ENCODE peak calls at places on chromosome 20, in ten cellular contexts. Q is PC-9; D is pancreas; Z is transverse colon; B is spleen; O is IMR-90; E is right lobe of liver; C is H1; N is CD8-positive, alpha-beta T cell; S is fibroblast of lung. A is an unnamed sample. For H3K36me3, the result is how much of the 10 kb centered on the place peaks cover.

GRCh38 chr20:25437153-25437581 is 29.7 kb downstream of the GINS1 start:
- DNase-seq in Q (no peak), D (no peak), Z (no peak), B (no peak), O (peak), E (no peak), C (peak), N (no peak), S (peak), A (no peak)

GRCh38 chr20:50794181-50794845 is 548 bp upstream of the BCAS4 start:
- DNase-seq in Q (no peak), D (no peak), Z (no peak), B (peak), O (no peak), E (no peak), C (no peak), N (no peak), S (no peak), A (no peak)

GRCh38 chr20:5729348-5729747 is 20.9 kb upstream of the SHLD1 start:
- DNase-seq in Q (peak), D (no peak), Z (no peak), B (no peak), O (peak), E (no peak), C (no peak), N (no peak), S (peak), A (no peak)

GRCh38 chr20:32440069-32440757 is 82.1 kb downstream of the ASXL1 start:
- DNase-seq in Q (no peak), D (no peak), Z (peak), B (no peak), O (no peak), E (peak), C (no peak), N (no peak), S (no peak), A (peak)

GRCh38 chr20:4961746-4962145 is 39.6 kb downstream of the SLC23A2 start:
- DNase-seq in Q (no peak), D (no peak), Z (no peak), B (no peak), O (peak), E (peak), C (no peak), N (peak), S (peak), A (no peak)

GRCh38 chr20:19274412-19275015 is 62.1 kb downstream of the SLC24A3 start:
- DNase-seq in Q (no peak), D (no peak), Z (no peak), B (no peak), O (no peak), E (no peak), C (no peak), N (no peak), S (peak), A (peak)

GRCh38 chr20:51388227-51388626 is 154.3 kb downstream of the NFATC2 start:
- DNase-seq in Q (peak), D (no peak), Z (no peak), B (no peak), O (peak), E (no peak), C (no peak), N (no peak), S (no peak), A (no peak)

GRCh38 chr20:56788041-56788670 is 159.1 kb downstream of the TFAP2C start:
- DNase-seq in Q (peak), D (no peak), Z (peak), B (peak), O (peak), E (peak), C (no peak), N (no peak), S (peak), A (no peak)

GRCh38 chr20:63417213-63418120 is 55.0 kb downstream of the KCNQ2 start:
- DNase-seq in Q (no peak), D (no peak), Z (no peak), B (no peak), O (no peak), E (no peak), C (no peak), N (no peak), S (no peak), A (no peak)

GRCh38 chr20:52004720-52005119 is 186.9 kb downstream of the ZFP64 start:
- DNase-seq in Q (peak), D (no peak), Z (no peak), B (no peak), O (peak), E (no peak), C (no peak), N (no peak), S (peak), A (no peak)

GRCh38 chr20:53070224-53070623 is 98.1 kb downstream of the TSHZ2 start:
- DNase-seq in Q (no peak), D (no peak), Z (no peak), B (no peak), O (no peak), E (no peak), C (no peak), N (no peak), S (no peak), A (no peak)

GRCh38 chr20:7696311-7696710 is 243.9 kb downstream of the HAO1 start:
- DNase-seq in Q (no peak), D (no peak), Z (no peak), B (no peak), O (no peak), E (no peak), C (no peak), N (no peak), S (no peak), A (no peak)

GRCh38 chr20:36162272-36162966 is 7.9 kb downstream of the EPB41L1 start:
- DNase-seq in Q (no peak), D (peak), Z (no peak), B (peak), O (peak), E (no peak), C (no peak), N (no peak), S (no peak), A (no peak)

GRCh38 chr20:137668-138131 is 4.7 kb upstream of the DEFB126 start:
- DNase-seq in Q (no peak), D (no peak), Z (no peak), B (no peak), O (no peak), E (no peak), C (no peak), N (no peak), S (no peak), A (no peak)

GRCh38 chr20:36919715-36920333 is 31.7 kb downstream of the SAMHD1 start:
- DNase-seq in Q (peak), D (no peak), Z (no peak), B (no peak), O (peak), E (no peak), C (no peak), N (peak), S (peak), A (no peak)

GRCh38 chr20:32885201-32885600 is 26.5 kb downstream of the EFCAB8 start:
- DNase-seq in Q (no peak), D (no peak), Z (no peak), B (no peak), O (no peak), E (no peak), C (no peak), N (no peak), S (no peak), A (no peak)

DNA sequence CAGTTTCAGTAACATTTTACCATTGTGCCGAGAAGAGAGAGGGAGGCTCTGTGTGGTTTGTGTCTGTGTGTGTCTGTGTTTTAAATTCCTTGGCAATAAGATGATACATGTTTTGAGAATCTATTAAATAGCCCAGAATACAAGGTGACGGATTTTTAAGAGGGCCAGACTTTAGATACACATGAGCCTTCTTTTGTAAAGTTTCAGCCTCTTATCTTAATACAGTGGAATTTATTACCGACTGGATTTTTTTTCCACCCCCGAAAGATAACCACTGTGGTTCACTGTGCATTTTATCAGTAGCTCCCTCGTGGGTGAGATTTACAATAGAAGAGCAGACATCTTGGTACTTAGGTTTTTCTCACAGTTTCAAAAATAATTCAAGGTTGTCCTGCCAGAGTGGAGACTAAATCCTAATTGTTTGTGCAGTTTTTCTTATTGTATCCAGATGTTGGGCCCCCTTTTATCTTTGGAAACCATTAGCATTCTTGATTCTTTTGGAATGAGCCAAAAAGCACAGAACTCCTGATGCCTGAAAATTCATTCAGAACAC is 49.9 kb downstream of the STK4 start:
- DNase-seq in Q (no peak), D (no peak), Z (no peak), B (no peak), O (peak), E (no peak), C (no peak), N (no peak), S (no peak), A (no peak)
- H3K36me3 ChIP-seq in Q (under half), D (under half), Z (under half), B (half or more), O (under half), E (under half), C (under half), N (under half), S (under half), A (under half)

GRCh38 chr20:23096073-23096472 is 9.9 kb upstream of the CD93 start:
- DNase-seq in Q (no peak), D (peak), Z (no peak), B (no peak), O (no peak), E (no peak), C (no peak), N (no peak), S (no peak), A (no peak)
- H3K36me3 ChIP-seq in Q (under half), D (under half), Z (under half), B (under half), O (under half), E (under half), C (under half), N (under half), S (under half), A (under half)

GRCh38 chr20:58208944-58209343 is 19.5 kb downstream of the ANKRD60 start:
- DNase-seq in Q (no peak), D (no peak), Z (no peak), B (no peak), O (no peak), E (no peak), C (no peak), N (no peak), S (no peak), A (no peak)

GRCh38 chr20:58209652-58210397 is 18.6 kb downstream of the ANKRD60 start:
- DNase-seq in Q (peak), D (peak), Z (peak), B (peak), O (peak), E (peak), C (peak), N (peak), S (peak), A (peak)

GRCh38 chr20:58213112-58213511 is 15.3 kb downstream of the ANKRD60 start:
- DNase-seq in Q (peak), D (no peak), Z (no peak), B (peak), O (no peak), E (no peak), C (no peak), N (no peak), S (no peak), A (no peak)

GRCh38 chr20:58212636-58213035 is 15.8 kb downstream of the ANKRD60 start:
- DNase-seq in Q (no peak), D (no peak), Z (no peak), B (peak), O (no peak), E (no peak), C (no peak), N (no peak), S (no peak), A (no peak)

GRCh38 chr20:58210398-58210747 is 18.1 kb downstream of the ANKRD60 start:
- DNase-seq in Q (no peak), D (no peak), Z (no peak), B (no peak), O (no peak), E (no peak), C (no peak), N (no peak), S (no peak), A (no peak)
- H3K36me3 ChIP-seq in Q (under half), D (under half), Z (under half), B (under half), O (under half), E (under half), C (under half), N (under half), S (under half), A (under half)

DNA sequence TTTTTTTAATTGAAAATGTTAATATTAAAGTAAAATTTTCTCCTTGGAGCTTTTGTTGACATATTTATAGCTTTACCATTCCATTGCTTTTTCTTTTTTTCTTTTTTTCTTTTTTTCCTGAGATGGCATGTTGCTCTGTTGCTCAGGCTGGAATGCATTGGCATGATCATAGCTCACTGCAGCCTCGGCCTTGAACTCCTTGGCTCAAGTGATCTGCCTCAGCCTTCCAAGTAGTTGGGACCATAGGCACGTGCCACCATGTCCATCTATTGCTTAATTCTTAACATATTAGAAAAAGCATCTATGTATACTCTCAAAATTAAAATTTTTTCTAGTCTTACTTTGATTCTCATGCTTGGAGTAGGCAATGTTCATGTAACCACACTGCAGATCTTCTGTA is 43.0 kb downstream of the RALGAPB start:
- DNase-seq in Q (peak), D (no peak), Z (no peak), B (no peak), O (no peak), E (no peak), C (no peak), N (no peak), S (no peak), A (no peak)
- H3K36me3 ChIP-seq in Q (under half), D (under half), Z (under half), B (half or more), O (under half), E (under half), C (under half), N (under half), S (under half), A (half or more)

GRCh38 chr20:1160991-1161390 is 23.8 kb downstream of the TMEM74B start:
- DNase-seq in Q (no peak), D (no peak), Z (no peak), B (no peak), O (no peak), E (no peak), C (no peak), N (no peak), S (no peak), A (no peak)
- H3K36me3 ChIP-seq in Q (under half), D (under half), Z (under half), B (half or more), O (under half), E (under half), C (under half), N (under half), S (under half), A (under half)

DNA sequence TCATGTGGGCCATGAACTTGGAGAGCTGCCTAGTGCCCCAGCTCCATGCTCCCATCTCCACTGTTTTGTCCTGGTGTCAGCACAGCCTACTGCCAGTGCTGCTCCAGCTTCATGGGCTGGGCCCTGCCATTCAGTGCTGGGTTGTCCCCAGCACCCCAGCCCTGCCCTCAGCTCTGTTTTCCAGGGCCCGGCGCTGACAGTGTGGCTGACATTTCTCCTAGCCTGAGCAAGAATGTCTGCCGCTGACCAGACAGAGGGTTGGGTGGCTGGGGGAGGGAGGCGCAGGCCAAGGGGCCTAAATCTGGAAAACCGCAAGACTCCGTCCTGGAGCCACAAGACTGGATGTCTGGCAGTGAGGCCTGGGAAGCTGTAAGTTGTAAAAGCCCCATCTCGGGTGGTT is 78.9 kb downstream of the DHX35 start:
- DNase-seq in Q (no peak), D (no peak), Z (no peak), B (no peak), O (no peak), E (no peak), C (no peak), N (no peak), S (no peak), A (no peak)
- H3K36me3 ChIP-seq in Q (under half), D (under half), Z (under half), B (half or more), O (under half), E (under half), C (under half), N (under half), S (under half), A (half or more)

DNA sequence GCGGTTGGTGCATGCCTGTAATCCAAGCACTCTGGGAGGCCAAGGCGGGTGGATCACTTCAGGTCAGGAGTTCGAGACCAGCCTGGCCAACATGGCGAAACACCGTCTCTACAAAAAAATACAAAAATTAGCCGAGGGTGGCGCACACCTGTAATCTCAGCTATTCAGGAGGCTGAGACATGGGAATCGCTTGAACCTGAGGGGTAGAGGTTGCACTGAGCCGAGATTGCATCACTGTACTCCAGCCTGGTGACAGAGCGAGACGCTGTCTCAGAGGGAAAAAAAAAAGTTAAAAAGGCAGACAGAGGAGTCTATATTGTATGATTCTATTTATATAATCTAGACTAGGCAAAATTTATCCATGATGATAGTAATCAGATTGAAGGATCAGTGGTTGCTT is 27.3 kb upstream of the PLCG1 start:
- DNase-seq in Q (no peak), D (no peak), Z (no peak), B (no peak), O (no peak), E (no peak), C (no peak), N (no peak), S (no peak), A (no peak)
- H3K36me3 ChIP-seq in Q (half or more), D (under half), Z (under half), B (half or more), O (under half), E (under half), C (under half), N (under half), S (under half), A (half or more)

GRCh38 chr20:3925899-3926638 is 36.9 kb downstream of the PANK2 start:
- DNase-seq in Q (no peak), D (no peak), Z (no peak), B (no peak), O (no peak), E (no peak), C (no peak), N (no peak), S (no peak), A (no peak)

GRCh38 chr20:3925113-3925695 is 36.0 kb downstream of the PANK2 start:
- DNase-seq in Q (no peak), D (no peak), Z (no peak), B (no peak), O (no peak), E (no peak), C (no peak), N (no peak), S (no peak), A (no peak)

GRCh38 chr20:3922983-3923339 is 33.8 kb downstream of the PANK2 start:
- DNase-seq in Q (no peak), D (no peak), Z (no peak), B (no peak), O (no peak), E (no peak), C (no peak), N (no peak), S (no peak), A (no peak)

GRCh38 chr20:3923818-3924217 is 34.6 kb downstream of the PANK2 start:
- DNase-seq in Q (no peak), D (no peak), Z (no peak), B (no peak), O (peak), E (no peak), C (no peak), N (no peak), S (peak), A (no peak)

DNA sequence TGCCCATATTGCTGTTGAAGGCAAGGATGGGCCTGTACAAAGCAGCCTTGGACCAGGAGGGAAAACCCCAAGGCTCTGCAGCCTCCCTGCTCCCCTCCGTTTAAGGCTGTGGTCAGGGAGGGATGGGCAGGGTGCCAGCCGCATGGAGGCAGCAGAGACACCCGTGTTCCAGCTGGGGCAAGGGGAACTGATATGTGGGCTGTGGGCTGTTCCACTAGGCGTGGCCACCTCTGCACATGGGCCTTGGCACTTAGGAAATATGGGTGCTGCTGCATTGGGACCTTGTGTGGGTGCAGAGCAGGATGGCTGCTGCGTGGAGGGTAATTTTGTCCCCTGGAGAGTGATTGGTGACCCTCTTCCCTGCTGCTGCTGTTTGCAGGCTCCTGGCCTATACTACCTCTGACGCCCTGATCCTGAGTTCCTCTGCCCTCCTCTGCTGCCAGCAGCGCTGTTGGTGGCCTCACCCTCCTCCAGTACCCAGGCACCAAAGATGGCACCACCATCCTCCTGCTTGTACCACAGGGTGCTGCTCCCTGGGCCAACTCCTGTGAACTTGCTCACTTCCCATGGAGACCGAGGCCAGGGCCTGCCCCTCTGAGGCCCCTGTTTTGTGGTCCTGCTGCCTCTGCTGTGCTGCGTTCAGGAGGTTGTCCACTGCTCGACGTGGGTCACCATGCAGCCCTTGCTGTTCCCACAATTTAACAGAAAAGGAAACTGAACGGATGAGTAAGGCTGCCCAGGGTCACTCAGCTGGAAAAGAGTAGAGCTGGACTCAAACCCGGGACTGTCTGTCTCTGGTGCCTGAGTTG is 35.3 kb downstream of the PANK2 start:
- DNase-seq in Q (no peak), D (no peak), Z (no peak), B (peak), O (no peak), E (no peak), C (no peak), N (no peak), S (no peak), A (peak)
- H3K36me3 ChIP-seq in Q (under half), D (under half), Z (under half), B (half or more), O (under half), E (under half), C (under half), N (under half), S (under half), A (half or more)

A was measured in stomach.